ENCODE peak calls at places on chromosomes 6 and 20, in seven cellular contexts. V, M, Q, I, X, P and A are unnamed samples.

GRCh38 chr20:62924567-62925419 is 1.5 kb downstream of the DIDO1 start:
- DNase-seq in V (no peak), P (no peak), Q (no peak), X (peak; percentile 55), M (no peak), I (no peak), A (no peak)

GRCh38 chr6:148888853-148889252 is 142.0 kb downstream of the UST start:
- DNase-seq in X (peak; percentile 76), Q (no peak), M (no peak), V (no peak), I (no peak), P (no peak), A (no peak)

GRCh38 chr6:117602899-117603588 is 733 bp upstream of the GOPC start:
- DNase-seq in M (no peak), X (no peak), P (no peak), Q (no peak), I (no peak), V (no peak), A (no peak)

GRCh38 chr6:16243055-16243454 is 4.7 kb downstream of the GMPR start:
- DNase-seq in Q (peak; percentile 42), V (peak; percentile 40), P (no peak), M (no peak), X (peak; percentile 92), I (peak; percentile 33), A (no peak)

GRCh38 chr6:30441171-30441570 is 48.1 kb upstream of the HLA-E start:
- DNase-seq in Q (no peak), P (no peak), V (no peak), X (no peak), I (no peak), M (no peak), A (no peak)

GRCh38 chr6:27492776-27493175 is 19.9 kb upstream of the ZNF184 start:
- DNase-seq in P (no peak), M (no peak), X (no peak), V (no peak), Q (no peak), I (no peak), A (no peak)

GRCh38 chr6:25012657-25013056 is 76.9 kb upstream of the RIPOR2 start:
- DNase-seq in Q (no peak), I (no peak), V (no peak), P (no peak), X (peak; percentile 83), M (no peak), A (no peak)

GRCh38 chr6:167399599-167399998 is 74.7 kb downstream of the TTLL2 start:
- DNase-seq in M (no peak), Q (no peak), I (no peak), V (no peak), P (no peak), X (no peak), A (no peak)

GRCh38 chr20:50824137-50824536 is 29.3 kb downstream of the BCAS4 start:
- DNase-seq in X (peak; percentile 90), I (no peak), P (no peak), V (peak; percentile 84), Q (no peak), M (no peak), A (no peak)

GRCh38 chr20:62500237-62500864 is 24.6 kb upstream of the GATA5 start:
- DNase-seq in M (no peak), Q (peak; percentile 81), V (peak; percentile 71), I (peak; percentile 77), P (peak; percentile 47), X (peak; percentile 32), A (peak; percentile 67)

GRCh38 chr20:49508435-49509199 is 26.1 kb upstream of the KCNB1 start:
- DNase-seq in X (peak; percentile 40), Q (no peak), P (peak; percentile 72), M (peak; percentile 7), I (no peak), V (no peak), A (no peak)

GRCh38 chr6:40160826-40161225 is 226.6 kb upstream of the MOCS1 start:
- DNase-seq in X (no peak), I (no peak), Q (no peak), P (no peak), M (no peak), V (no peak), A (no peak)

GRCh38 chr20:24798930-24799705 is 150.0 kb upstream of the CST7 start:
- DNase-seq in P (no peak), V (no peak), M (no peak), X (peak; percentile 81), Q (no peak), I (no peak), A (no peak)

GRCh38 chr6:48817714-48818113 is 645.3 kb downstream of the MMUT start:
- DNase-seq in I (no peak), Q (no peak), V (no peak), M (no peak), P (no peak), X (peak; percentile 33), A (no peak)

GRCh38 chr6:73242001-73242400 is 16.7 kb upstream of the KHDC1L start:
- DNase-seq in Q (no peak), P (no peak), X (no peak), V (no peak), I (no peak), M (no peak), A (no peak)

GRCh38 chr20:30815577-30816181 is 441.8 kb upstream of the DEFB115 start:
- DNase-seq in V (no peak), P (no peak), Q (no peak), I (no peak), X (no peak), M (no peak), A (no peak)

GRCh38 chr6:158003910-158004695 is 22.4 kb downstream of the SYNJ2 start:
- DNase-seq in I (no peak), M (no peak), Q (peak; percentile 8), P (peak; percentile 65), V (no peak), X (no peak), A (no peak)

GRCh38 chr6:158006821-158007570 is 25.3 kb downstream of the SYNJ2 start:
- DNase-seq in V (no peak), M (no peak), I (no peak), P (no peak), Q (peak; percentile 7), X (no peak), A (no peak)

GRCh38 chr6:158006331-158006730 is 24.7 kb downstream of the SYNJ2 start:
- DNase-seq in X (no peak), I (no peak), M (no peak), Q (no peak), V (no peak), P (no peak), A (no peak)

GRCh38 chr6:158004696-158005095 is 23.0 kb downstream of the SYNJ2 start:
- DNase-seq in P (no peak), Q (peak; percentile 11), I (no peak), V (no peak), M (no peak), X (no peak), A (no peak)

DNA sequence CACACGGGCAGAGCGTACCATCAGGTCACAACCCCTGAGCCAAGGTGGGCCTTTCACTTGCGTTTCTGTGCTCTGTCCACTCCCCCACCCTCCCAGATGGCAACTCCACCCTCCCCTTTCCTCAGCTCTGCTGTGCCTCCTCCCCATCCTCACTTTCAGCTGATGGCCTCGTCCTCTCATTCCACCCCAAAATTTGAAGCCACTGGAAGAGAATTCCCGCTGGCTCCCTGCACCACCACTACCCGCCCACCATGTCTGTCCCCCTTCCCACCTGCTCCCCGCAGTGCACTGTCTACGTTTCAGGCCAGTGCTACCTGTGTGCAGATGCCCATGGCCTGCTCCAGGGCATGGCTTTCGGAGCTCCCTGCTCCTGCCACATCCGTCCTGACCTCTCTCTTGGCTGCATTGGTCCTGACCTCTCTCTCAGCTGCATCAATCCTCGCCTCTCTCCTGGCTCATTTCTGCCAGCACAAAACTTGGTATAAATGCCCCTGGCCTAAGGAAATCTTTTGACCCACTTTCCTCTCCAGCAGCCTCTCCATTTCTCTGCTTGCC is 24.0 kb downstream of the SYNJ2 start:
- DNase-seq in V (no peak), M (no peak), I (no peak), X (no peak), P (no peak), Q (peak; percentile 1), A (no peak)
- H3K36me3 ChIP-seq in V (no peaks in the 10 kb centered on the region), M (no peaks in the 10 kb centered on the region), I (no peaks in the 10 kb centered on the region), X (no peaks in the 10 kb centered on the region), P (no peaks in the 10 kb centered on the region), Q (no peaks in the 10 kb centered on the region), A (no peaks in the 10 kb centered on the region)

GRCh38 chr6:169255643-169256042 is 2.0 kb upstream of the THBS2 start:
- DNase-seq in I (no peak), M (no peak), V (no peak), P (no peak), Q (no peak), X (no peak), A (no peak)
- H3K27me3 ChIP-seq in I (no peaks in the 10 kb centered on the region), M (peaks cover 3% of the 10 kb centered on the region), V (no peaks in the 10 kb centered on the region), P (peaks cover 2% of the 10 kb centered on the region), Q (peaks cover 77% of the 10 kb centered on the region), X (peaks cover 4% of the 10 kb centered on the region), A (no peaks in the 10 kb centered on the region)

GRCh38 chr6:71396410-71396801 is 107.8 kb downstream of the OGFRL1 start:
- DNase-seq in X (no peak), P (no peak), M (peak; percentile 16), V (no peak), I (no peak), Q (no peak), A (no peak)
- H3K36me3 ChIP-seq in X (no peaks in the 10 kb centered on the region), P (no peaks in the 10 kb centered on the region), M (no peaks in the 10 kb centered on the region), V (peaks cover 5% of the 10 kb centered on the region), I (peaks cover 6% of the 10 kb centered on the region), Q (peaks cover 11% of the 10 kb centered on the region), A (no peaks in the 10 kb centered on the region)

GRCh38 chr20:18055261-18055660 is 2.5 kb downstream of the OVOL2 start:
- DNase-seq in M (no peak), Q (no peak), V (no peak), X (no peak), P (peak; percentile 82), I (no peak), A (no peak)

GRCh38 chr20:18057106-18057993 is at the start of gene OVOL2:
- DNase-seq in P (peak; percentile 91), X (no peak), I (no peak), V (no peak), Q (no peak), M (no peak), A (no peak)

GRCh38 chr20:18050628-18051027 is 7.1 kb downstream of the OVOL2 start:
- DNase-seq in M (no peak), I (no peak), V (no peak), Q (no peak), P (no peak), X (no peak), A (no peak)

GRCh38 chr20:18056174-18057105 is 1.3 kb downstream of the OVOL2 start:
- DNase-seq in X (peak; percentile 1), Q (no peak), V (no peak), P (peak; percentile 53), I (no peak), M (no peak), A (peak; percentile 18)

GRCh38 chr20:18052856-18053255 is 4.9 kb downstream of the OVOL2 start:
- DNase-seq in M (no peak), V (no peak), P (no peak), I (no peak), Q (no peak), X (no peak), A (no peak)
- H3K27me3 ChIP-seq in M (peaks cover 15% of the 10 kb centered on the region), V (no peaks in the 10 kb centered on the region), P (no peaks in the 10 kb centered on the region), I (peaks cover 32% of the 10 kb centered on the region), Q (peaks cover 98% of the 10 kb centered on the region), X (peaks cover 42% of the 10 kb centered on the region), A (peaks cover 1% of the 10 kb centered on the region)

GRCh38 chr6:37391100-37391499 is 37.3 kb downstream of the RNF8 start:
- DNase-seq in V (no peak), M (no peak), P (no peak), Q (no peak), I (no peak), X (no peak), A (no peak)
- H3K36me3 ChIP-seq in V (peaks cover 44% of the 10 kb centered on the region), M (peaks cover 13% of the 10 kb centered on the region), P (peaks cover 2% of the 10 kb centered on the region), Q (peaks cover 48% of the 10 kb centered on the region), I (peaks cover 47% of the 10 kb centered on the region), X (peaks cover 5% of the 10 kb centered on the region), A (peaks cover 6% of the 10 kb centered on the region)